ENCODE peak calls at places on chromosomes 6 and 20, in seven cellular contexts. I is stomach, D is OCI-LY7, F is cardiac muscle cell, N is heart left ventricle, P is thoracic aorta, E is ovary. C is an unnamed sample.

GRCh38 chr6:134925800-134926199 is 24.1 kb downstream of the ALDH8A1 start:
- DNase-seq in I (no peak), D (no peak), F (no peak), N (no peak), P (no peak), E (no peak), C (no peak)

GRCh38 chr6:32623693-32624092 is 13.5 kb upstream of the HLA-DQA1 start:
- DNase-seq in I (no peak), D (no peak), F (no peak), N (no peak), P (no peak), E (no peak), C (no peak)

GRCh38 chr20:61662946-61663460 is 402.7 kb downstream of the TAF4 start:
- DNase-seq in I (no peak), D (no peak), F (no peak), N (no peak), P (no peak), E (no peak), C (no peak)

GRCh38 chr6:117548797-117549301 is 53.5 kb downstream of the GOPC start:
- DNase-seq in I (no peak), D (no peak), F (no peak), N (no peak), P (no peak), E (no peak), C (peak; percentile 28)

GRCh38 chr20:56439784-56440291 is 27.8 kb downstream of the CASS4 start:
- DNase-seq in I (peak; percentile 35), D (no peak), F (no peak), N (peak; percentile 80), P (no peak), E (no peak), C (peak; percentile 67)

GRCh38 chr20:31705598-31706597 is 16.8 kb downstream of the BCL2L1 start:
- DNase-seq in I (no peak), D (peak; percentile 89), F (no peak), N (no peak), P (no peak), E (no peak), C (no peak)

GRCh38 chr20:16292227-16292626 is 281.0 kb downstream of the KIF16B start:
- DNase-seq in I (no peak), D (no peak), F (no peak), N (no peak), P (no peak), E (no peak), C (no peak)

GRCh38 chr6:101931766-101932165 is 538.3 kb downstream of the GRIK2 start:
- DNase-seq in I (no peak), D (no peak), F (no peak), N (no peak), P (no peak), E (no peak), C (no peak)

GRCh38 chr6:43187821-43188220 is 5.8 kb downstream of the CUL9 start:
- DNase-seq in I (no peak), D (no peak), F (no peak), N (no peak), P (no peak), E (no peak), C (no peak)

GRCh38 chr6:14676084-14676483 is 558.5 kb downstream of the CD83 start:
- DNase-seq in I (no peak), D (no peak), F (no peak), N (no peak), P (no peak), E (no peak), C (no peak)

GRCh38 chr6:24858154-24858801 is 59.6 kb upstream of the ARMH2 start:
- DNase-seq in I (no peak), D (peak; percentile 70), F (no peak), N (no peak), P (no peak), E (no peak), C (peak; percentile 26)

GRCh38 chr20:2616634-2617033 is 35.8 kb upstream of the NOP56 start:
- DNase-seq in I (no peak), D (no peak), F (no peak), N (no peak), P (no peak), E (no peak), C (no peak)

GRCh38 chr20:49882171-49882970 is 33.0 kb downstream of the SPATA2 start:
- DNase-seq in I (peak; percentile 17), D (no peak), F (no peak), N (no peak), P (no peak), E (no peak), C (peak; percentile 83)

GRCh38 chr20:47708953-47709833 is 76.1 kb downstream of the SULF2 start:
- DNase-seq in I (no peak), D (no peak), F (no peak), N (no peak), P (no peak), E (no peak), C (no peak)

GRCh38 chr6:112911949-112912348 is 564.8 kb downstream of the RFPL4B start:
- DNase-seq in I (no peak), D (no peak), F (no peak), N (no peak), P (no peak), E (no peak), C (no peak)

GRCh38 chr20:8647868-8648495 is 420.9 kb upstream of the PLCB4 start:
- DNase-seq in I (no peak), D (peak; percentile 13), F (no peak), N (peak; percentile 72), P (no peak), E (peak; percentile 18), C (no peak)

GRCh38 chr6:69820438-69820837 is 23.6 kb upstream of the LMBRD1 start:
- DNase-seq in I (no peak), D (no peak), F (no peak), N (no peak), P (no peak), E (no peak), C (no peak)

GRCh38 chr6:89605861-89606260 is 32.7 kb downstream of the LYRM2 start:
- DNase-seq in I (peak; percentile 17), D (no peak), F (no peak), N (no peak), P (no peak), E (no peak), C (no peak)

GRCh38 chr6:56891754-56892153 is 63.2 kb upstream of the BEND6 start:
- DNase-seq in I (no peak), D (no peak), F (no peak), N (no peak), P (no peak), E (no peak), C (no peak)

GRCh38 chr20:58837717-58838116 is 13.0 kb downstream of the GNAS-AS1 start:
- DNase-seq in I (no peak), D (no peak), F (no peak), N (no peak), P (no peak), E (no peak), C (no peak)

GRCh38 chr20:58840816-58841538 is 9.7 kb downstream of the GNAS-AS1 start:
- DNase-seq in I (no peak), D (no peak), F (no peak), N (no peak), P (no peak), E (no peak), C (no peak)

GRCh38 chr20:58839991-58840747 is 10.5 kb downstream of the GNAS-AS1 start:
- DNase-seq in I (no peak), D (no peak), F (no peak), N (no peak), P (no peak), E (no peak), C (no peak)

GRCh38 chr20:58839474-58839874 is 11.2 kb downstream of the GNAS-AS1 start:
- DNase-seq in I (no peak), D (peak; percentile 37), F (peak; percentile 72), N (no peak), P (no peak), E (no peak), C (peak; percentile 47)

DNA sequence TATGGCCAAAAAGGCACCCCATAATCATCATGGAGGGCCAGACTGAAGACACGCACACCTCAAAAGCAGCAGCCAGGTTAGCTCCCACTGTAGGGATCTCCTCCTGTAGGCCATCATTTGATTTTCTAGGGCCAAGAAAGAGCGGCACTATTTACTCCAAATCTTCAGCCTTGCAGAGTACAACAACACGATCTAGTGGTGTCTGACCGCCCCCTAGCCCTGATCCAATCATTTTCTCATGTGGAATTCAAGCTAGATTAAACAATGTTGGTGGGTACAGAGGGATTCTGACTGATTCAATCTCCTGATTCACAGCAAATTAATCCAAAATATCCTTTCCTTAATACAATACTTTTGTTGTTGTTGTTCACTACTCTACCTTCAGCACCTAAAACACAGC is 12.5 kb downstream of the GNAS-AS1 start:
- DNase-seq in I (no peak), D (no peak), F (no peak), N (no peak), P (no peak), E (no peak), C (no peak)
- TF ChIP-seq CTCF in I (no peak), D (peak; percentile 13), F (no peak), N (no peak), P (no peak), E (no peak), C (no peak)

GRCh38 chr20:19889011-19889953 is 127.9 kb upstream of the NAA20 start:
- DNase-seq in I (no peak), D (no peak), F (no peak), N (peak; percentile 76), P (no peak), E (peak; percentile 69), C (no peak)
- H3K4me1 ChIP-seq in I (peaks cover 48% of the 10 kb centered on the region), D (no peaks in the 10 kb centered on the region), F (peaks cover 27% of the 10 kb centered on the region), N (peaks cover 76% of the 10 kb centered on the region), P (peaks cover 70% of the 10 kb centered on the region), E (peaks cover 26% of the 10 kb centered on the region), C (peaks cover 60% of the 10 kb centered on the region)

DNA sequence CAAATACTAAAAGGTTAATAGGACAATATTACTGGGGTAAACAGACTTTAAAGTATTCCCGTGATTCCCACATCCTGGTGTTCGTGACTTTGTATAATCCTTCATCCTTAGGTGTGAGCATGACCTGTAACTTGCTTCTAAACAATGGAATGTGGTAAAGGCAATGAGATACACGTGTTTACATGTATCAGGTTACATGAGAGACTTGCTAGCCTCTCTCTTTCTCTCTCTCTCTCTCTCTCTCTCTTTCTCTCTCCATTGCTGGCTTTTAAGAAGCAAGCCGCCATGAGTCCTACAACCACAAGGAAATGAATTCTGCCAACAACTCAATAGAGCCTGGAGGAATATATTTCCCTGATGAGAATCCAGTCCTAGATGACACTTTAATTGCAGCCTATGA is 83.9 kb upstream of the LGSN start:
- DNase-seq in I (no peak), D (no peak), F (no peak), N (no peak), P (no peak), E (no peak), C (no peak)
- H3K4me3 ChIP-seq in I (no peak overlapping the region), D (no peak overlapping the region), F (no peak overlapping the region), N (no peak overlapping the region), P (no peak overlapping the region), E (no peak overlapping the region), C (no peak overlapping the region)

GRCh38 chr20:63980317-63980805 is 571 bp upstream of the PRPF6 start:
- DNase-seq in I (no peak), D (no peak), F (peak; percentile 10), N (no peak), P (no peak), E (no peak), C (no peak)

GRCh38 chr20:63980806-63981728 is at the start of gene PRPF6:
- DNase-seq in I (peak; percentile 96), D (peak; percentile 99), F (peak; percentile 99), N (peak; percentile 97), P (peak; percentile 70), E (peak; percentile 91), C (peak; percentile 94)

GRCh38 chr20:63978319-63979220 is 872 bp downstream of the SAMD10 start:
- DNase-seq in I (peak; percentile 89), D (peak; percentile 84), F (peak; percentile 78), N (peak; percentile 84), P (no peak), E (peak; percentile 62), C (peak; percentile 89)

GRCh38 chr20:63979221-63979548 is 257 bp downstream of the SAMD10 start:
- DNase-seq in I (no peak), D (no peak), F (no peak), N (no peak), P (no peak), E (no peak), C (no peak)

GRCh38 chr20:63979549-63980316 is at the start of gene SAMD10:
- DNase-seq in I (peak; percentile 56), D (peak; percentile 73), F (peak; percentile 77), N (no peak), P (no peak), E (peak; percentile 59), C (peak; percentile 50)
- TF ChIP-seq CTCF in I (no peak), D (peak; percentile 16), F (no peak), N (no peak), P (no peak), E (no peak), C (no peak)

C was measured in thyroid gland.